ENCODE peak calls at places on chromosomes 4 and X, in nine cellular contexts. W, B, Z, S, T, J, E, I and Y are unnamed samples.

GRCh38 chr4:96887857-96888256 is 1048.0 kb downstream of the PDHA2 start:
- DNase-seq in W (no peak), B (no peak), Z (no peak), S (no peak), T (no peak), J (no peak), E (no peak), I (no peak), Y (no peak)

GRCh38 chrX:38061335-38061734 is 55.0 kb downstream of the SYTL5 start:
- DNase-seq in W (no peak), B (no peak), Z (no peak), S (no peak), T (no peak), J (no peak), E (no peak), I (no peak), Y (no peak)

GRCh38 chr4:17718471-17718870 is 63.0 kb downstream of the FAM184B start:
- DNase-seq in W (no peak), B (no peak), Z (no peak), S (no peak), T (no peak), J (no peak), E (no peak), I (no peak), Y (no peak)

GRCh38 chr4:96845091-96845490 is 1005.2 kb downstream of the PDHA2 start:
- DNase-seq in W (no peak), B (no peak), Z (no peak), S (no peak), T (no peak), J (no peak), E (no peak), I (no peak), Y (no peak)

GRCh38 chr4:4247711-4248035 is 350 bp downstream of the TMEM128 start:
- DNase-seq in W (no peak), B (no peak), Z (no peak), S (peak), T (no peak), J (no peak), E (no peak), I (no peak), Y (no peak)

GRCh38 chrX:141278306-141278705 is 36.0 kb upstream of the SPANXC start:
- DNase-seq in W (no peak), B (no peak), Z (no peak), S (no peak), T (no peak), J (peak), E (no peak), I (no peak), Y (no peak)

GRCh38 chr4:56788081-56788480 is 33.4 kb downstream of the SPINK2 start:
- DNase-seq in W (no peak), B (no peak), Z (no peak), S (no peak), T (no peak), J (no peak), E (no peak), I (no peak), Y (no peak)

GRCh38 chrX:107601759-107602158 is 26.6 kb upstream of the PRPS1 start:
- DNase-seq in W (no peak), B (no peak), Z (no peak), S (no peak), T (no peak), J (no peak), E (no peak), I (no peak), Y (no peak)

GRCh38 chr4:181971973-181972372 is 271.2 kb upstream of the TENM3 start:
- DNase-seq in W (no peak), B (no peak), Z (no peak), S (no peak), T (no peak), J (no peak), E (no peak), I (no peak), Y (no peak)

GRCh38 chr4:2583517-2583916 is 47.1 kb downstream of the FAM193A start:
- DNase-seq in W (no peak), B (no peak), Z (no peak), S (no peak), T (no peak), J (no peak), E (no peak), I (no peak), Y (no peak)

GRCh38 chr4:47040828-47041227 is 9.5 kb downstream of the GABRB1 start:
- DNase-seq in W (no peak), B (no peak), Z (no peak), S (no peak), T (no peak), J (no peak), E (no peak), I (no peak), Y (no peak)